ENCODE peak calls at places on chromosomes 12 and 14, in nine cellular contexts. V is gastrocnemius medialis, L is neural progenitor cell, M is GM04504, H is midbrain, C is NAMALWA, G is Right ventricle myocardium superior, R is suprapubic skin, W is GM04503. B is an unnamed sample.

GRCh38 chr12:129887047-129887568 is 16.7 kb downstream of the TMEM132D start:
- DNase-seq in H (no peak), L (no peak), C (no peak), V (no peak), W (no peak), M (no peak), R (no peak), G (no peak), B (no peak)

GRCh38 chr12:94987806-94988205 is 15.7 kb downstream of the NDUFA12 start:
- DNase-seq in M (no peak), W (no peak), H (no peak), V (no peak), C (no peak), L (no peak), R (no peak), G (no peak), B (no peak)

GRCh38 chr12:2080604-2081003 is 27.8 kb downstream of the CACNA1C start:
- DNase-seq in H (no peak), W (no peak), G (no peak), C (no peak), V (no peak), R (no peak), M (no peak), L (no peak), B (no peak)

GRCh38 chr12:20212036-20212435 is 156.3 kb upstream of the PDE3A start:
- DNase-seq in W (no peak), L (no peak), R (no peak), G (no peak), H (peak), C (no peak), M (no peak), V (no peak), B (no peak)

GRCh38 chr12:112309797-112310196 is 72.4 kb downstream of the HECTD4 start:
- DNase-seq in G (no peak), V (no peak), C (no peak), H (no peak), M (no peak), W (no peak), R (no peak), L (no peak), B (no peak)

GRCh38 chr12:118493962-118494361 is 117.6 kb downstream of the SUDS3 start:
- DNase-seq in V (no peak), M (no peak), C (no peak), W (no peak), G (no peak), L (no peak), H (no peak), R (no peak), B (no peak)

GRCh38 chr14:46661728-46662127 is 10.1 kb upstream of the RPL10L start:
- DNase-seq in G (no peak), M (no peak), C (no peak), R (no peak), V (no peak), H (peak), W (no peak), L (peak), B (no peak)

GRCh38 chr12:96233941-96234461 is 39.8 kb downstream of the ELK3 start:
- DNase-seq in M (peak), V (peak), R (peak), C (no peak), L (no peak), W (peak), G (peak), H (peak), B (peak)

GRCh38 chr12:100675432-100675831 is 101.9 kb downstream of the GAS2L3 start:
- DNase-seq in C (peak), H (no peak), R (no peak), W (no peak), V (no peak), M (peak), G (no peak), L (no peak), B (peak)

GRCh38 chr12:120925740-120926563 is 21.8 kb upstream of the SPPL3 start:
- DNase-seq in L (no peak), V (no peak), C (no peak), H (no peak), M (no peak), W (no peak), G (no peak), R (no peak), B (no peak)

GRCh38 chr14:52706286-52706685 is 714 bp upstream of the PSMC6 start:
- DNase-seq in G (no peak), V (no peak), L (no peak), C (peak), W (no peak), M (no peak), H (no peak), R (no peak), B (no peak)

GRCh38 chr14:93239869-93240677 is 33.0 kb downstream of the UBR7 start:
- DNase-seq in G (no peak), W (no peak), C (no peak), M (no peak), V (no peak), R (no peak), H (no peak), L (no peak), B (peak)

GRCh38 chr14:104799657-104800599 is 973 bp upstream of the ZBTB42 start:
- DNase-seq in R (peak), L (peak), C (no peak), V (peak), H (peak), G (peak), M (no peak), W (no peak), B (no peak)

GRCh38 chr12:117882181-117882580 is 86.6 kb downstream of the KSR2 start:
- DNase-seq in M (no peak), L (no peak), V (no peak), R (no peak), G (no peak), W (no peak), H (no peak), C (no peak), B (no peak)

GRCh38 chr12:79681008-79681590 is 9.7 kb downstream of the PAWR start:
- DNase-seq in W (no peak), H (no peak), G (no peak), C (no peak), V (no peak), L (no peak), R (no peak), M (no peak), B (no peak)

GRCh38 chr14:50086316-50086700 is 30.1 kb downstream of the VCPKMT start:
- DNase-seq in G (no peak), L (no peak), R (no peak), W (no peak), V (no peak), H (no peak), M (no peak), C (no peak), B (no peak)